ENCODE peak calls at places on chromosome 7, in eight cellular contexts. E is fibroblast of mammary gland, W is body of pancreas, D is PC-3, B is GM20000, S is astrocyte of the spinal cord, F is lower leg skin, M is colonic mucosa. U is an unnamed sample.
A peak's percentile ranks its signal among the peaks of the same experiment; 100 is the strongest.

GRCh38 chr7:46775776-46776175 is 806.1 kb downstream of the TNS3 start:
- DNase-seq in W (no peak), D (peak; percentile 7), S (no peak), F (no peak), E (no peak), M (no peak), B (no peak), U (no peak)

GRCh38 chr7:27167916-27168264 is 2.6 kb upstream of the HOXA9 start:
- DNase-seq in M (no peak), W (no peak), E (peak; percentile 83), F (no peak), D (peak; percentile 48), B (no peak), S (no peak), U (no peak)

GRCh38 chr7:121510858-121511482 is 114.9 kb upstream of the FAM3C start:
- DNase-seq in B (no peak), W (no peak), S (no peak), E (peak; percentile 31), D (no peak), M (no peak), F (no peak), U (peak; percentile 40)

GRCh38 chr7:74269757-74270277 is 15.6 kb upstream of the RFC2 start:
- DNase-seq in F (peak; percentile 92), M (peak; percentile 85), B (peak; percentile 72), S (peak; percentile 69), D (peak; percentile 75), W (peak; percentile 71), E (peak; percentile 67), U (no peak)

GRCh38 chr7:96903906-96904305 is 101.4 kb upstream of the DLX6 start:
- DNase-seq in F (no peak), W (no peak), E (no peak), S (no peak), B (no peak), M (no peak), D (no peak), U (no peak)

GRCh38 chr7:92695308-92696261 is 105.4 kb upstream of the FAM133B start:
- DNase-seq in B (no peak), W (peak; percentile 71), D (peak; percentile 61), M (peak; percentile 95), F (no peak), E (peak; percentile 93), S (peak; percentile 91), U (peak; percentile 85)

GRCh38 chr7:29278362-29279070 is 83.9 kb downstream of the CHN2 start:
- DNase-seq in M (no peak), B (no peak), F (no peak), E (no peak), W (peak; percentile 38), S (no peak), D (no peak), U (no peak)

GRCh38 chr7:155282671-155283070 is 15.0 kb upstream of the INSIG1 start:
- DNase-seq in S (no peak), D (no peak), B (no peak), M (no peak), F (no peak), W (no peak), E (no peak), U (no peak)

GRCh38 chr7:100021297-100021696 is 5.9 kb downstream of the ZKSCAN1 start:
- DNase-seq in E (no peak), M (no peak), F (peak; percentile 64), B (no peak), D (no peak), W (no peak), S (no peak), U (no peak)

GRCh38 chr7:153524070-153524601 is 528.1 kb upstream of the DPP6 start:
- DNase-seq in W (no peak), S (no peak), F (no peak), M (no peak), B (no peak), E (no peak), D (no peak), U (no peak)

GRCh38 chr7:55024776-55025175 is 6.0 kb downstream of the EGFR start:
- DNase-seq in S (peak; percentile 46), D (no peak), E (peak; percentile 90), F (no peak), B (no peak), W (no peak), M (no peak), U (no peak)

GRCh38 chr7:53602817-53603418 is 567.5 kb downstream of the POM121L12 start:
- DNase-seq in D (peak; percentile 5), E (no peak), B (no peak), W (no peak), F (peak; percentile 86), S (no peak), M (no peak), U (no peak)

GRCh38 chr7:131007439-131008330 is 273.7 kb upstream of the KLF14 start:
- DNase-seq in E (peak; percentile 82), F (peak; percentile 93), B (peak; percentile 40), W (peak; percentile 69), D (peak; percentile 97), S (peak; percentile 82), M (peak; percentile 86), U (peak; percentile 65)

GRCh38 chr7:31051598-31052503 is at the start of gene ADCYAP1R1:
- DNase-seq in F (no peak), M (no peak), B (peak; percentile 34), W (no peak), E (no peak), S (no peak), D (no peak), U (no peak)

GRCh38 chr7:114656471-114656870 is 241.9 kb downstream of the FOXP2 start:
- DNase-seq in B (no peak), E (no peak), W (no peak), M (no peak), F (no peak), D (no peak), S (no peak), U (no peak)

GRCh38 chr7:17041324-17041723 is 159.5 kb upstream of the AGR3 start:
- DNase-seq in W (no peak), S (peak; percentile 79), M (no peak), F (no peak), E (peak; percentile 88), D (peak; percentile 87), B (no peak), U (peak; percentile 75)

GRCh38 chr7:31192996-31193395 is 140.9 kb downstream of the ADCYAP1R1 start:
- DNase-seq in M (peak; percentile 37), D (peak; percentile 73), F (no peak), E (peak; percentile 28), W (peak; percentile 50), S (peak; percentile 24), B (peak; percentile 38), U (peak; percentile 11)

GRCh38 chr7:150428671-150429451 is 21.6 kb upstream of the GIMAP8 start:
- DNase-seq in D (peak; percentile 94), B (no peak), F (peak; percentile 85), S (peak; percentile 87), W (peak; percentile 18), M (peak; percentile 72), E (peak; percentile 82), U (peak; percentile 98)

GRCh38 chr7:26284995-26285632 is 6.5 kb upstream of the SNX10 start:
- DNase-seq in D (peak; percentile 65), F (peak; percentile 32), B (no peak), M (no peak), S (no peak), E (no peak), W (no peak), U (no peak)

GRCh38 chr7:2522780-2523433 is 3.3 kb downstream of the LFNG start:
- DNase-seq in S (peak; percentile 54), B (no peak), M (peak; percentile 83), F (peak; percentile 89), E (peak; percentile 57), D (peak; percentile 37), W (peak; percentile 50), U (no peak)
- TF ChIP-seq CTCF in S (no peak), B (no peak), M (no peak), F (no peak), E (no peak), D (no peak), W (no peak), U (no peak)

GRCh38 chr7:134724606-134725005 is 54.8 kb upstream of the CALD1 start:
- DNase-seq in D (peak; percentile 53), S (peak; percentile 41), M (no peak), F (no peak), E (peak; percentile 75), W (no peak), B (peak; percentile 42), U (no peak)
- TF ChIP-seq CTCF in D (peak; percentile 75), S (peak; percentile 68), M (no peak), F (no peak), E (peak; percentile 88), W (no peak), B (peak; percentile 22), U (peak; percentile 73)

DNA sequence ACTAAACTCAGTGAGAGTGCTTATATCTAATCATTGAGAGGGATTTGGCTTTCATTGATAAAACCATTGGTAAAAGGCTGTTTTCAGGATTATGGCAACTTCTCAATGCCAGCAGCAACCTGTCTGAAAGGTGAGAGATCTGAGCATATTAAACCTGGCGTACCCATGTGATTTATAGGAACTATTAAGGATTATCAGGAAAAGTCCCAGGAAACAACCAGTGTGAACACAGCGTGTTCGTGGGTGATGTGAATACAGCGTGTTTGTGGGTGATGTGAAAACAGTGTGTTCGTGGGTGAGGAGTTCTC is 65.8 kb downstream of the PDIA4 start:
- DNase-seq in M (no peak), D (no peak), W (no peak), E (no peak), S (no peak), F (no peak), B (no peak), U (no peak)
- TF ChIP-seq CTCF in M (no peak), D (no peak), W (no peak), E (no peak), S (no peak), F (no peak), B (no peak), U (no peak)

GRCh38 chr7:101669307-101669706 is 40.2 kb upstream of the MYL10 start:
- DNase-seq in E (peak; percentile 6), S (no peak), B (no peak), D (peak; percentile 19), M (no peak), W (no peak), F (no peak), U (no peak)
- TF ChIP-seq CTCF in E (peak; percentile 29), S (peak; percentile 30), B (no peak), D (peak; percentile 58), M (peak; percentile 48), W (no peak), F (no peak), U (peak; percentile 48)